ENCODE peak calls at places on chromosomes 12 and 14, in four cellular contexts. O is body of pancreas, N is tibial nerve, J is heart left ventricle. I is an unnamed sample.

GRCh38 chr12:52020126-52020525 is 13.4 kb downstream of the TAMALIN start:
- DNase-seq in J (no peak), N (no peak), O (no peak), I (no peak)

GRCh38 chr12:52207895-52208294 is 16.1 kb upstream of the KRT80 start:
- DNase-seq in J (peak), O (peak), N (peak), I (peak)

GRCh38 chr12:8594072-8594471 is 18.6 kb downstream of the AICDA start:
- DNase-seq in O (no peak), N (no peak), J (no peak), I (no peak)

GRCh38 chr14:39228509-39229221 is 5.0 kb upstream of the MIA2 start:
- DNase-seq in O (no peak), J (no peak), N (no peak), I (no peak)

GRCh38 chr14:104436047-104436531 is 143.5 kb upstream of the C14orf180 start:
- DNase-seq in O (peak), J (peak), N (no peak), I (no peak)

GRCh38 chr14:101025131-101025530 is 121.6 kb upstream of the RTL1 start:
- DNase-seq in N (peak), O (no peak), J (no peak), I (no peak)

GRCh38 chr14:105477659-105478623 is 3.3 kb downstream of the CRIP2 start:
- DNase-seq in N (no peak), O (no peak), J (peak), I (no peak)

GRCh38 chr14:22994762-22995275 is 12.5 kb upstream of the AJUBA start:
- DNase-seq in J (peak), N (no peak), O (no peak), I (peak)

GRCh38 chr12:91355150-91356006 is 172.8 kb upstream of the DCN start:
- DNase-seq in J (peak), N (peak), O (peak), I (peak)

GRCh38 chr12:29611906-29612305 is 114.4 kb upstream of the OVCH1 start:
- DNase-seq in O (no peak), J (no peak), N (no peak), I (no peak)

GRCh38 chr14:92582706-92583452 is 69.3 kb downstream of the RIN3 start:
- DNase-seq in J (no peak), N (no peak), O (no peak), I (no peak)

GRCh38 chr12:122749569-122750332 is 2.9 kb upstream of the DENR start:
- DNase-seq in O (no peak), J (no peak), N (no peak), I (peak)

GRCh38 chr12:90058721-90059120 is 350.1 kb upstream of the ATP2B1 start:
- DNase-seq in N (no peak), O (no peak), J (peak), I (no peak)

GRCh38 chr12:67534671-67535070 is 113.9 kb upstream of the DYRK2 start:
- DNase-seq in J (no peak), N (no peak), O (no peak), I (no peak)

GRCh38 chr12:82325540-82326336 is 32.4 kb downstream of the CCDC59 start:
- DNase-seq in O (no peak), J (no peak), N (no peak), I (no peak)

GRCh38 chr14:34081576-34082136 is 130.8 kb upstream of the EGLN3 start:
- DNase-seq in J (no peak), O (peak), N (no peak), I (no peak)

GRCh38 chr14:79466938-79467527 is 744.3 kb downstream of the DIO2 start:
- DNase-seq in J (no peak), N (no peak), O (no peak), I (no peak)

GRCh38 chr12:65741662-65742480 is 82.4 kb upstream of the HMGA2 start:
- DNase-seq in N (no peak), J (no peak), O (peak), I (no peak)

GRCh38 chr14:76687611-76688372 is 73.5 kb upstream of the VASH1 start:
- DNase-seq in J (no peak), N (no peak), O (peak), I (no peak)

GRCh38 chr12:121217761-121218160 is 7.8 kb downstream of the P2RX4 start:
- DNase-seq in J (no peak), N (no peak), O (peak), I (no peak)

GRCh38 chr14:45610303-45610702 is 357.3 kb upstream of the MIS18BP1 start:
- DNase-seq in N (no peak), J (no peak), O (no peak), I (no peak)

GRCh38 chr14:39488600-39488999 is 56.4 kb upstream of the FBXO33 start:
- DNase-seq in O (no peak), J (no peak), N (no peak), I (no peak)

GRCh38 chr12:94498073-94498472 is 38.4 kb upstream of the CEP83 start:
- DNase-seq in N (no peak), O (no peak), J (no peak), I (no peak)

GRCh38 chr12:10736460-10736859 is 13.3 kb upstream of the YBX3 start:
- DNase-seq in O (no peak), J (no peak), N (no peak), I (no peak)

GRCh38 chr12:67002711-67003110 is 266.4 kb upstream of the CAND1 start:
- DNase-seq in O (no peak), N (no peak), J (no peak), I (no peak)

GRCh38 chr12:87336814-87337336 is 692.3 kb downstream of the C12orf50 start:
- DNase-seq in O (no peak), J (no peak), N (no peak), I (no peak)

GRCh38 chr12:80504389-80505153 is 60.5 kb downstream of the PTPRQ start:
- DNase-seq in J (no peak), O (no peak), N (no peak), I (no peak)

GRCh38 chr14:68667313-68667791 is 125.5 kb downstream of the ZFP36L1 start:
- DNase-seq in N (no peak), O (peak), J (no peak), I (peak)

GRCh38 chr12:132955094-132955932 is 793 bp downstream of the ZNF605 start:
- DNase-seq in O (peak), N (no peak), J (no peak), I (no peak)

GRCh38 chr14:52950410-52950897 is 396 bp downstream of the FERMT2 start:
- DNase-seq in O (peak), J (peak), N (no peak), I (peak)
- TF ChIP-seq POLR2A in O (no peak), J (no peak), N (peak), I (peak)

DNA sequence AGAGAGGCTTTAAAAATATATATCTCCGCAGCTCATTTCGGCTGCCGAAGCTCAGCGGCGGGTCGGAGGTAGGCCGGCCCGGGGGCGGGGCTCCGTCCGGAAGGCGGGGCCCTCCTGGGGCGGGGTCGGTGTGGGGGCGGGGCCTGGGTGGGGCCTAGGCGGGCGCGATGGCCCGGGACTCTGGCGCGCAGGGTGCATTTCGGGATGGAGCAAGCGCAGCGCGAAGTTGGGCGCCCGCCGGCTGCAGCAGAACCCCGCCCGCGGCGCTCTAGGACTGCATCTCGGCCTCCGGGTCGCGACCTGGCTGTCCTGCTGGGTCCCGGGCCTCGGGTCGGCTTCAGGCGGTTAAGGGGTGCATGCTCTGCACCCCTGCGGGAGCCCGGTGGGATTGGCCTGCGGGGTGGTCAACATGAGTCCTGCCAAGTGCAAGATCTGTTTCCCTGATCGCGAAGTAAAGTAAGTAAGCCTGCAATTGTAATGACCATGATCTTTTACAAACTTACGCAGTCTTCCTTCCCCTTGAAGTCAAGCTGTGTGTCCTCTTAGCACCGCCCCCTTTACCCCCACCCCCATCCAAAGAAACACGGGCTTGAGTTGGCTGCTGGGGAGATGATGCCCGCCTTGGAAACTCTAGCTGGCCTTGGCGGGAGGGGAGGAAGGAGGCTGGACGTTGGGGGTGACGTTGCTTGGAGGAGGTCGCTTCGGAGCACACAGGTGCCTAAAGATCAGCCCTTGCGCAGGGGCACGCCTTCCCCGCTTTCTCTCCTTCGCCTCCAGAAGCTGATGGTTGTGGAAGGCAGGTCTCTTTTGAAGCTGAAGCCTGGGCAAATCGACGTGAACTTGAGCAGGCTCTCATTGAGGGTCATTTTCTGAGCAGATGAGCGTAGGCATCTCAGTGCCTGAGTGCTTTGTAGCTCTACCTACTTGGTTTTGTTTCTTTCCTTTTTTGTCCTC is 38.4 kb downstream of the ACACB start:
- DNase-seq in N (peak), O (peak), J (peak), I (peak)
- TF ChIP-seq POLR2A in N (peak), O (peak), J (peak), I (peak)

DNA sequence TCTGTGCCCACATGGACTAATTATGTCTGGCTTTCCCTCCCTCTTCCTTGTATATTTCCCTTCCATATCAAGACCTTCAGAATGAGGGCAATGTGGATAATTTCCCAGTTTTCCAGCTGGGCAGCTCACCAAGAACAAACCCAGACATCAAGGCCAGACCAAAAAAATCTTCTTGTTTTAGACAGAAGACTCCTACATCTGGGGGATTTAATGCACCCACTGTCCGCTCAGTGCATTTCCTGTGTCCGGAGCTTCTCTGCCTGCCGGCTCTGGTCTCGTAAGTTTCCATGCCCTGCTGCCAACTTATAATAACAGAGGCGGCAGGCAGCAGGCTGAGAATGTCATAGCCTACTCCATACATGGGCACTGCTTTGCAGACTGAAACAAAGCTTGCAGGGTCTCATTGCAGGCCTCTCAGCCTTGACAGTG is 207.2 kb upstream of the BCL2L14 start:
- DNase-seq in N (no peak), O (peak), J (peak), I (no peak)
- TF ChIP-seq POLR2A in N (no peak), O (no peak), J (no peak), I (no peak)

DNA sequence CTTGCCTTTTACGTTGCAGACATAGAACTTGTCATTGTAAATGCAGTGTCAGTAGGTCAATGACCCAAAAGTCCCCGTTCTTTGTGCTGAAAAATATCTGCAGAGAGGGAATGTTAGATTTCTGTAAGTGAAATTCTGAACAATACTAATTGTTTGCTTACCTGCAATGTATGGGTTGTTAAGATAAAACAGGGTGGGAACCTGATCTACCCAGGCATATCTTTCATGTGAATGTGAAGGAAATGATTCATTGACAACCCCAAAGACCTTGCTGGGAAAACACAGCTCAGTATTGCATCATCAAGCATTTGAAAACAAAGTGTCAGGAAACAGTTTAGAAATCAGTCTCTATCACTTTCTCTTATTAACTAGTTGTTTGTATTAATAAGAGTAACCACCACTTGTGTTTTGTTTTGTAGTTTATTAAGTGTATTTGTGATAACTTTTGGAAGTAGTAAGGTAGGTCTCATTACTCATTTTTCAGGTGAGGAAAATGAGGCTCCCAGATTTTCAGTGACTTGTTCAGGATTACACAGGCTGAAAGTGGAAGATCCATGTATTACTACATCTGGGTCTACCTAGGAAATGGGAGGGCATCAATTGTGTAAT is 57.9 kb upstream of the SLC38A2 start:
- DNase-seq in O (no peak), N (no peak), J (no peak), I (no peak)
- TF ChIP-seq POLR2A in O (no peak), N (no peak), J (no peak), I (no peak)

GRCh38 chr14:43480961-43481360 is 1026.1 kb downstream of the FSCB start:
- DNase-seq in N (no peak), O (no peak), J (no peak), I (no peak)

GRCh38 chr14:43476822-43477221 is 1030.3 kb downstream of the FSCB start:
- DNase-seq in J (no peak), N (no peak), O (no peak), I (no peak)

GRCh38 chr14:43481864-43482263 is 1025.2 kb downstream of the FSCB start:
- DNase-seq in J (no peak), N (no peak), O (no peak), I (no peak)

GRCh38 chr14:43483415-43483814 is 1023.7 kb downstream of the FSCB start:
- DNase-seq in O (no peak), J (no peak), N (no peak), I (no peak)

DNA sequence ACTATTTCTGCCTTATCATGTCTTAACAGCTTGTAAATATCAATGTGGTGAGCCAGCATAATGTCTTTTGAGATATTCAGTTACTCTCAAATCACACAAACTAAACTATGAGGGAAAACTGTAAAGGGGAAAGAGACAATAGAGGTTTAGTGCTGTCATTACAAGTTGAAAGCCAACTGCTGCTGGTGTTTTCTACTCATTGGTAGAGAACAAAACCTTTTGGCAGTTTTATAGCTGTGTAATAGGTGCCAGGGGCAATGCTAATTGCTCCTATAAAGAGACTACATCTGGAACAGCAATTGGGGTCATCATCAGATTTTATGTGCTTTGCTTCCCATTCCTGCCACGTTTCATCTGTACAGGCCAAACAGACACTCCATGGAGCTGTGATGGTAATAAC is 1027.3 kb downstream of the FSCB start:
- DNase-seq in J (no peak), O (no peak), N (no peak), I (no peak)
- TF ChIP-seq POLR2A in J (no peak), O (no peak), N (no peak), I (no peak)

GRCh38 chr14:63644741-63645140 is 3.1 kb upstream of the WDR89 start:
- DNase-seq in J (no peak), N (no peak), O (no peak), I (no peak)

GRCh38 chr14:63642656-63643382 is 1.1 kb upstream of the WDR89 start:
- DNase-seq in N (no peak), J (no peak), O (no peak), I (no peak)

GRCh38 chr14:63642229-63642611 is 549 bp upstream of the WDR89 start:
- DNase-seq in O (peak), N (peak), J (peak), I (peak)

GRCh38 chr14:63641473-63642228 is at the start of gene WDR89:
- DNase-seq in J (peak), O (peak), N (peak), I (peak)
- TF ChIP-seq POLR2A in J (peak), O (peak), N (no peak), I (peak)

DNA sequence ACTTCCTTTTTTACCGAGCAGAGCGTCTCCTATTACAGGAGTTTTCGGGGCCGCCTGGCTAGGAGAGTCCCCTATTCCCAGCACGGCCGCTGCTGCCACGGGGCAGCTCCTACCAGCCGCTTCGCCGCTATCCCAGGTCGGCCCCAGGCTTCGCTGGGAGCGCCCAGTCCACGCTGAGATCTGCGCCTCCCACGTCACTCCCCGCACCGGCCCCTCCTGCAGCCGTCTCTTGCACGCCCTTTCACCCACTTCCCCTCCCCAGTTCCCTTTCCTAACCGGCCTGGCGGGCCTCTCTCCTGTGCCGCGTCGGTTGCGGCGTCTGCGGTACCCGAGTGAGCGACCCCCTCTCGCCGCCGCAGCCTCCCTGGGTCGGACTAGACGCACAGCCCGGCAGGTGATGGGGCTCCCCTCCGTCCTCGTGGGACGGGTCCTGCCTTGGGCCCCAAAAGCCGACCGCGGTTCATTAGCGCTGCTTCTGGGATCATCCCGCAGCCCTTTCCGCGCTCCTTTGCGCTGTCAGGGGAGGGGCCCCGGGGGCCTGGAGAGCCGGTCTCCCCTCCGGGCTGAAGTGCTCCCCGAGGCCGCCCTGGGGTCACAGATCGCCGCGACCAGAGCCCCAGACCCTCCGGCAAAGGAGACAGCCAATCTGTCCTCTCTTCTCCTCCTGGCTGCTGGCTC is 1318.4 kb downstream of the TMEM121 start:
- DNase-seq in O (peak), J (peak), N (no peak), I (peak)
- TF ChIP-seq POLR2A in O (peak), J (no peak), N (peak), I (peak)

GRCh38 chr12:55727643-55728184 is 1.1 kb downstream of the CD63 start:
- DNase-seq in O (peak), N (no peak), J (peak), I (peak)

GRCh38 chr12:55725556-55725955 is 3.3 kb downstream of the CD63 start:
- DNase-seq in J (no peak), O (no peak), N (no peak), I (no peak)

GRCh38 chr12:55724940-55725309 is 3.9 kb downstream of the CD63 start:
- DNase-seq in N (no peak), J (no peak), O (no peak), I (no peak)

GRCh38 chr12:55728185-55728931 is 451 bp downstream of the CD63 start:
- DNase-seq in N (peak), O (peak), J (peak), I (peak)

DNA sequence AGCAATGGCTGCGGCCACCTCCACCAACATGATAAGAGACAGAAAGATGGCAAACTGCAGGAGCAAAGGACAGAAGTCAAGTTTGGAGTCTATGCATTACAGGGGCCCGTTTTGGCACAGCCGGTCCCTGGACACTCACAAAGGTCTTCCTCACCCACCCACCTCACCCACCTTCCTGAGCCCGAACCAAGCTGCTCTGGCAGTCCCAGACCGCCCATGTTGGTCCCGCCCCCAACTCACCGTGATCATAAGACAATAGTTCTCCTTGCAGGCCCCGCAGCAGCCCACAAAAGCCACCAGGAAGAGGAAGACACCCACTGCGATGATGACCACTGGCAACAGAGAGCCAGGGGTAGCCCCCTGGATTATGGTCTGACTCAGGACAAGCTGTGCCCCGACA is 1.9 kb downstream of the CD63 start:
- DNase-seq in N (no peak), J (no peak), O (no peak), I (no peak)
- TF ChIP-seq POLR2A in N (no peak), J (no peak), O (no peak), I (no peak)

I was measured in prostate gland.